ENCODE peak calls at places on chromosome 21, in eight cellular contexts. I is fibroblast of the aortic adventitia, X is GM13977, O is Calu3, D is pancreas, P is AG10803, S is AG04449, Y is HFF-Myc. Z is an unnamed sample.

GRCh38 chr21:32994305-32994704 is 31.4 kb upstream of the OLIG2 start:
- DNase-seq in I (peak; percentile 46), X (peak; percentile 32), O (peak; percentile 16), D (no peak), P (peak; percentile 26), S (no peak), Y (no peak), Z (peak; percentile 53)

GRCh38 chr21:22201669-22202068 is 1203.5 kb downstream of the NCAM2 start:
- DNase-seq in I (no peak), X (no peak), O (no peak), D (no peak), P (no peak), S (no peak), Y (no peak), Z (no peak)

GRCh38 chr21:33655591-33656221 is 13.4 kb downstream of the ITSN1 start:
- DNase-seq in I (peak; percentile 96), X (no peak), O (peak; percentile 66), D (no peak), P (peak; percentile 55), S (peak; percentile 41), Y (peak; percentile 63), Z (peak; percentile 87)

GRCh38 chr21:40143822-40144525 is 276.7 kb downstream of the PCP4 start:
- DNase-seq in I (peak; percentile 14), X (peak; percentile 30), O (peak; percentile 38), D (peak; percentile 46), P (peak; percentile 36), S (no peak), Y (peak; percentile 3), Z (peak; percentile 52)

GRCh38 chr21:24045775-24046215 is 1561.5 kb downstream of the MRPL39 start:
- DNase-seq in I (peak; percentile 78), X (no peak), O (peak; percentile 55), D (peak; percentile 70), P (no peak), S (peak; percentile 82), Y (peak; percentile 11), Z (peak; percentile 98)

GRCh38 chr21:39681845-39682244 is 63.1 kb upstream of the IGSF5 start:
- DNase-seq in I (peak; percentile 30), X (no peak), O (no peak), D (no peak), P (peak; percentile 86), S (peak; percentile 91), Y (no peak), Z (peak; percentile 4)

GRCh38 chr21:43306911-43307676 is 119.8 kb downstream of the SIK1 start:
- DNase-seq in I (no peak), X (no peak), O (peak; percentile 40), D (peak; percentile 53), P (peak; percentile 18), S (no peak), Y (no peak), Z (peak; percentile 19)

GRCh38 chr21:41016472-41016871 is 151.5 kb upstream of the BACE2 start:
- DNase-seq in I (no peak), X (no peak), O (no peak), D (no peak), P (no peak), S (no peak), Y (no peak), Z (no peak)

GRCh38 chr21:39610705-39611104 is 2.0 kb upstream of the B3GALT5 start:
- DNase-seq in I (no peak), X (no peak), O (no peak), D (no peak), P (no peak), S (no peak), Y (no peak), Z (no peak)

GRCh38 chr21:18951291-18952038 is 547.9 kb upstream of the TMPRSS15 start:
- DNase-seq in I (no peak), X (no peak), O (no peak), D (no peak), P (no peak), S (no peak), Y (no peak), Z (no peak)
- TF ChIP-seq CTCF in I (no peak), X (peak; percentile 14), O (no peak), D (no peak), P (no peak), S (no peak), Y (no peak), Z (no peak)

DNA sequence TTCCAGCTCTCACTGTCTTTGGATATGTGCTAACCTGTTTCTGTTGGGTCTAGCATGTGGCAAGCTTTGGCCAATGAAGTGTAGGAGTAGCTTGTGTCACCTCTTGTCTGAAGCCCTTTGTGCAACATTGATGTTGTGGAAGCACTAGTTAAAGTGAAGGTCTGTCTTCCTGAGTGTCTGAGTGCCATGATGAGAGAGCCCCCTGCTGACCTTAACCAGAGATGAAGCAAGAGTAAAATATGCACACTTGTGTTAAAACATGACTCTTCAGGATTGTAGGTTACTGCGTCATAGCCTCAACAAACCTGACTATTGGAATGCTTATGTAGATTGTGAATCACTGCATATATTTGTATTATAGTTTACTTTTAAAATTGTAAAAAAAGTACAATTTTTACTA is 103.7 kb downstream of the NCAM2 start:
- DNase-seq in I (peak; percentile 74), X (no peak), O (no peak), D (no peak), P (peak; percentile 39), S (peak; percentile 29), Y (no peak), Z (peak; percentile 65)
- TF ChIP-seq CTCF in I (peak; percentile 34), X (no peak), O (no peak), D (no peak), P (peak; percentile 17), S (peak; percentile 37), Y (no peak), Z (no peak)

GRCh38 chr21:17513214-17514123 is 626 bp downstream of the CXADR start:
- DNase-seq in I (peak; percentile 33), X (peak; percentile 37), O (peak; percentile 32), D (peak; percentile 65), P (no peak), S (no peak), Y (no peak), Z (peak; percentile 36)
- TF ChIP-seq CTCF in I (no peak), X (no peak), O (no peak), D (no peak), P (no peak), S (no peak), Y (no peak), Z (no peak)

DNA sequence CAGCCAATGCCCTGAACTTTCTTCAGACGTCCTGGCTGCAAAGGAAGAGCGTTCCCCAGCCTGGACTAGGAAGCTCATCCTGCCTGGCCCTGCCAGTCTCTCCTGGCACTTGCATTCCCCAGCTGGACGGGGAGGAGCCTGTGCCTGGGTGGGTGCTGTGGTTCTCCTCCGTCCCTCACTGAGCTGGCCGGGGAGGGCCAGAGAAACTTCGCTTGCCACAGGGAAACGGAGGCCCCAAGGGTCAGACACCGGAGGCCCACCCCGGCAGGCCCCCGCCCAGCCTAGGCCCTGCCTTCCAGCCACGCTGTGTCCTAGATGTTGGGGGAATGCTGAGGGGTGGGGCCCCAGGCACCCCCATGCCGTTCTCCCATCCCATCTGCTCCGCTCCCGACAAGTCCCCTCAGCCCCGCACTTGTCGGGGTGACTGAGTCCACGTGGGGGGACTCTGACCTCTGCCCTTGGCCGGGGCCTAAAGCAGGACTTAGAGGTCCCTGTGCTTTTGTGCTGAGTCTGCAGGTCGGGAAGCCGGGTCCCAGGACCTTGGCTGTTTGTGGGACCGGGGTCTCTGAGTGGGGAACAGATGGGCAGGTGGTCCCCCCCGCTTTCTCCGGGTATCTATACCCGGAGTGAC is 4.8 kb downstream of the FTCD start:
- DNase-seq in I (no peak), X (no peak), O (no peak), D (peak; percentile 14), P (no peak), S (no peak), Y (no peak), Z (no peak)
- TF ChIP-seq CTCF in I (no peak), X (no peak), O (no peak), D (no peak), P (no peak), S (no peak), Y (no peak), Z (no peak)

DNA sequence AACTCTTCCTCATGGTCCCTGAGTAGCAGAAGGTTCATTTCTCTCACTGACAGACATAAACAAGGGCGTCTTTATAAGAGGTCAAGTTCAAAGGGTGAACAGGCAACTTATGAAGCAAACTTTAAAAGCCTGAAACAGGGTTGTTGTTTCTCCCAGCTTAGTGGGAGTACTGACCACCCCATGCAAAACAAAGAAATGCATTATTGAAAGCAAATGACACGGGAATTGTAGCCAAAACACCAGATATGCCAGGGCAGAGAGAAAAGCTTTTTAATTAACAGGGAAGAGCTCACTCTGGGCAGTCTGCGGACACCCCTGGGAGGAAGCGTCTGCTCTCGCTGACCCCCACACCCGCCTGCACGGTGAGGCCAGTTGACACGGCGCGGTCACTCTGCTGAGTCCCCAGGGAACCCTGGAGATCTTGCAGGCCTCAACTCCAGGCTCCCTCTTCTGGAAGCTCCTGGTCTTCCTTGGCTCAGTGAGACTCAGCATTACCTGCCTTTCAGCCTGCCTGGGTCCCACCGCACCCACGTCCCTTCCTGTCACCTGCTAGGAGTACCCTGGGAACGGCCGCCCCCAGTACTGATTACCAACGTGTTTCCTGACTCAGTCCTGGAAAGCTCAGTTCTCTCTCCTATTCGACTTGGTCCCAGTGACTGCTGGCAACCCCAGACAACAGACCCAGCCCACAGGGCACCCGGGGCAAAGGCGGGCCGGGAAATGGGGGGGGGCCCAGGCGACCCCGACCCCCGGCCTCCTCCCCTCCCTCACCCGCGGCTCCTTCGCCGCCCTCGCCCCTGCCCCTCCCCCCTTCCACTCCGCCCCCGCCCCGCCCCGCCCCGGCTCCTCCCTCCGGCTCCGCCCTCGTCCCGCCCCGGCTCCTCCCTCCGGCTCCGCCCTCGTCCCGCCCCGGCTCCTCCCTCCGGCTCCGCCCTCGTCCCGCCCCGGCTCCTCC is 972 bp downstream of the CFAP410 start:
- DNase-seq in I (peak; percentile 46), X (peak; percentile 70), O (peak; percentile 64), D (peak; percentile 81), P (peak; percentile 54), S (peak; percentile 5), Y (peak; percentile 19), Z (peak; percentile 62)
- TF ChIP-seq CTCF in I (peak; percentile 47), X (peak; percentile 5), O (no peak), D (no peak), P (peak; percentile 56), S (peak; percentile 51), Y (no peak), Z (peak; percentile 53)

GRCh38 chr21:18387994-18388393 is 15.6 kb downstream of the TMPRSS15 start:
- DNase-seq in I (no peak), X (no peak), O (no peak), D (no peak), P (no peak), S (no peak), Y (no peak), Z (no peak)

GRCh38 chr21:18382141-18382540 is 21.4 kb downstream of the TMPRSS15 start:
- DNase-seq in I (no peak), X (no peak), O (no peak), D (no peak), P (no peak), S (no peak), Y (no peak), Z (no peak)

DNA sequence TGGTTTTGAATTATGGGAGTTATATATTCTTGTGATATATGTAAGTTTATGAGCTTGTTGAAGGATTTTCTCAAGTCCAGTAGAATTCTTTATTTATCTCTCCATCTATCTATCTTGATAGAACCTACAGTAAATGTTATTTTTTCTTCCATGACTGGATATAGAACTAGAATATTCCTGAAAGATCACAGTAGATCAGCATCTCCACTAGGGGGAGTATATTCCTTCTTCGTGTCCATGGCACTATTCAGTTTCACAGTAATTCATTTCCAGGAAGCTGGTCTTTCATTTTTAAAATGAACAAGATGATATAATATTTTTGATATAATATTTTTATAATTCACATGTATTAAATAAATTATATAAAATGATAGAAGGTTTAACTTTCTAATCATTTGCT is 18.8 kb downstream of the TMPRSS15 start:
- DNase-seq in I (peak; percentile 2), X (no peak), O (no peak), D (no peak), P (no peak), S (no peak), Y (no peak), Z (peak; percentile 1)
- TF ChIP-seq CTCF in I (peak; percentile 37), X (peak; percentile 29), O (no peak), D (no peak), P (no peak), S (peak; percentile 47), Y (peak; percentile 8), Z (peak; percentile 21)

Z was measured in cardiac fibroblast.